ENCODE peak calls at places on chromosomes 3 and 15, in five cellular contexts. G is T-helper 2 cell; D is MV-4-11; M is stimulated activated CD4-positive, alpha-beta T cell treated with anti-CD3 and anti-CD28 coated beads, Interleukin-2, amount 100 ng/mL, for 48 hours; C is non-pigmented ciliary epithelial cell. U is an unnamed sample.

GRCh38 chr3:12993623-12994356 is 79.4 kb downstream of the IQSEC1 start:
- DNase-seq in M (no peak), C (no peak), G (no peak), D (no peak), U (no peak)

GRCh38 chr3:183331518-183331917 is 78.5 kb downstream of the B3GNT5 start:
- DNase-seq in G (no peak), M (no peak), C (no peak), D (peak; percentile 73), U (no peak)

GRCh38 chr3:196499807-196500524 is 3.6 kb downstream of the RNF168 start:
- DNase-seq in C (no peak), M (peak; percentile 18), G (no peak), D (no peak), U (no peak)

GRCh38 chr3:159458010-159458409 is 530.6 kb upstream of the IL12A start:
- DNase-seq in C (peak; percentile 99), D (no peak), G (no peak), M (no peak), U (no peak)

GRCh38 chr3:58009026-58009748 is 965 bp downstream of the FLNB start:
- DNase-seq in C (no peak), M (peak; percentile 39), G (peak; percentile 6), D (no peak), U (peak; percentile 64)

GRCh38 chr3:37968784-37969600 is 21.6 kb upstream of the VILL start:
- DNase-seq in G (no peak), D (no peak), C (no peak), M (no peak), U (no peak)

GRCh38 chr15:32866486-32867312 is 148.9 kb downstream of the GREM1 start:
- DNase-seq in C (no peak), M (no peak), G (no peak), D (peak; percentile 95), U (no peak)

GRCh38 chr3:197711973-197712707 is 24.6 kb downstream of the RUBCN start:
- DNase-seq in C (peak; percentile 97), D (peak; percentile 97), G (peak; percentile 83), M (peak; percentile 67), U (peak; percentile 87)

GRCh38 chr3:147397911-147398809 is 8.2 kb downstream of the ZIC4 start:
- DNase-seq in M (no peak), G (no peak), C (no peak), D (peak; percentile 78), U (no peak)